ENCODE peak calls at places on chromosomes 5 and 9, in four cellular contexts. One of them, this sample, is unnamed.

GRCh38 chr9:36632892-36633291 is 60.2 kb downstream of the MELK start:
- DNase-seq in GM12878: no peak
- DNase-seq in A549: peak
- DNase-seq in endothelial cell of umbilical vein: peak
- DNase-seq in this sample: peak

GRCh38 chr5:43581398-43581797 is 21.6 kb upstream of the NNT start:
- DNase-seq in endothelial cell of umbilical vein: no peak
- DNase-seq in A549: no peak
- DNase-seq in GM12878: no peak
- DNase-seq in this sample: no peak

GRCh38 chr9:137619240-137620090 is 660 bp downstream of the EHMT1 start:
- DNase-seq in endothelial cell of umbilical vein: peak
- DNase-seq in A549: no peak
- DNase-seq in GM12878: no peak
- DNase-seq in this sample: peak

GRCh38 chr9:72633966-72634365 is 112.6 kb downstream of the TMC1 start:
- DNase-seq in A549: no peak
- DNase-seq in GM12878: no peak
- DNase-seq in endothelial cell of umbilical vein: no peak
- DNase-seq in this sample: peak

GRCh38 chr5:42944989-42945388 is 95.1 kb downstream of the ANXA2R start:
- DNase-seq in GM12878: no peak
- DNase-seq in endothelial cell of umbilical vein: peak
- DNase-seq in A549: peak
- DNase-seq in this sample: peak

GRCh38 chr9:13213337-13213736 is 66.2 kb downstream of the MPDZ start:
- DNase-seq in A549: peak
- DNase-seq in endothelial cell of umbilical vein: peak
- DNase-seq in GM12878: no peak
- DNase-seq in this sample: peak

GRCh38 chr9:2621678-2622360 is at the start of gene VLDLR:
- DNase-seq in endothelial cell of umbilical vein: peak
- DNase-seq in A549: peak
- DNase-seq in GM12878: no peak
- DNase-seq in this sample: peak

GRCh38 chr5:179128041-179128365 is 67.8 kb downstream of the ZNF354C start:
- DNase-seq in A549: no peak
- DNase-seq in endothelial cell of umbilical vein: no peak
- DNase-seq in GM12878: no peak
- DNase-seq in this sample: no peak

GRCh38 chr9:9901624-9902023 is 711.2 kb downstream of the PTPRD start:
- DNase-seq in A549: no peak
- DNase-seq in GM12878: no peak
- DNase-seq in endothelial cell of umbilical vein: no peak
- DNase-seq in this sample: no peak

GRCh38 chr5:57174128-57174849 is 430 bp downstream of the GPBP1 start:
- DNase-seq in endothelial cell of umbilical vein: peak
- DNase-seq in A549: peak
- DNase-seq in GM12878: no peak
- DNase-seq in this sample: peak

GRCh38 chr9:106717686-106718085 is 145.3 kb upstream of the ZNF462 start:
- DNase-seq in GM12878: no peak
- DNase-seq in A549: peak
- DNase-seq in endothelial cell of umbilical vein: peak
- DNase-seq in this sample: no peak

GRCh38 chr5:1038417-1039209 is 30.0 kb downstream of the NKD2 start:
- DNase-seq in endothelial cell of umbilical vein: no peak
- DNase-seq in GM12878: no peak
- DNase-seq in A549: no peak
- DNase-seq in this sample: no peak

GRCh38 chr5:96750110-96750822 is 57.5 kb downstream of the ERAP1 start:
- DNase-seq in GM12878: no peak
- DNase-seq in A549: no peak
- DNase-seq in endothelial cell of umbilical vein: no peak
- DNase-seq in this sample: no peak

GRCh38 chr9:129596541-129597328 is 24.2 kb downstream of the C9orf50 start:
- DNase-seq in A549: peak
- DNase-seq in endothelial cell of umbilical vein: no peak
- DNase-seq in GM12878: no peak
- DNase-seq in this sample: no peak

GRCh38 chr9:131012396-131012917 is 3.5 kb downstream of the LAMC3 start:
- DNase-seq in GM12878: no peak
- DNase-seq in endothelial cell of umbilical vein: no peak
- DNase-seq in A549: no peak
- DNase-seq in this sample: peak

GRCh38 chr9:113274474-113275146 is 762 bp downstream of the CDC26 start:
- DNase-seq in endothelial cell of umbilical vein: peak
- DNase-seq in A549: peak
- DNase-seq in GM12878: peak
- DNase-seq in this sample: peak

GRCh38 chr9:75238311-75238976 is 150.1 kb downstream of the OSTF1 start:
- DNase-seq in endothelial cell of umbilical vein: peak
- DNase-seq in GM12878: peak
- DNase-seq in A549: peak
- DNase-seq in this sample: peak

GRCh38 chr5:82931110-82931509 is 146.1 kb downstream of the TMEM167A start:
- DNase-seq in GM12878: no peak
- DNase-seq in endothelial cell of umbilical vein: no peak
- DNase-seq in A549: peak
- DNase-seq in this sample: no peak

GRCh38 chr9:138053996-138054752 is 176.6 kb downstream of the CACNA1B start:
- DNase-seq in A549: peak
- DNase-seq in GM12878: no peak
- DNase-seq in endothelial cell of umbilical vein: no peak
- DNase-seq in this sample: peak

GRCh38 chr9:135478858-135479468 is 619 bp upstream of the PPP1R26 start:
- DNase-seq in endothelial cell of umbilical vein: peak
- DNase-seq in GM12878: no peak
- DNase-seq in A549: peak
- DNase-seq in this sample: no peak

GRCh38 chr5:179732918-179733763 is 519 bp downstream of the MAML1 start:
- DNase-seq in endothelial cell of umbilical vein: peak
- DNase-seq in A549: peak
- DNase-seq in GM12878: no peak
- DNase-seq in this sample: peak

GRCh38 chr9:76699966-76700365 is 64.3 kb upstream of the PCA3 start:
- DNase-seq in GM12878: no peak
- DNase-seq in A549: no peak
- DNase-seq in endothelial cell of umbilical vein: peak
- DNase-seq in this sample: no peak

GRCh38 chr5:55600536-55601208 is 65.9 kb upstream of the PLPP1 start:
- DNase-seq in GM12878: no peak
- DNase-seq in endothelial cell of umbilical vein: peak
- DNase-seq in A549: peak
- DNase-seq in this sample: peak

GRCh38 chr5:6803981-6804550 is 90.8 kb downstream of the TENT4A start:
- DNase-seq in A549: no peak
- DNase-seq in GM12878: no peak
- DNase-seq in endothelial cell of umbilical vein: no peak
- DNase-seq in this sample: no peak

GRCh38 chr5:107457881-107458280 is 212.9 kb downstream of the EFNA5 start:
- DNase-seq in endothelial cell of umbilical vein: no peak
- DNase-seq in A549: no peak
- DNase-seq in GM12878: no peak
- DNase-seq in this sample: no peak

GRCh38 chr5:168428552-168428951 is 57.7 kb upstream of the RARS1 start:
- DNase-seq in endothelial cell of umbilical vein: no peak
- DNase-seq in A549: no peak
- DNase-seq in GM12878: no peak
- DNase-seq in this sample: no peak

GRCh38 chr5:67268233-67269011 is 71.8 kb upstream of the CD180 start:
- DNase-seq in GM12878: no peak
- DNase-seq in endothelial cell of umbilical vein: peak
- DNase-seq in A549: peak
- DNase-seq in this sample: no peak

GRCh38 chr5:43312076-43312620 is 1.1 kb downstream of the HMGCS1 start:
- DNase-seq in endothelial cell of umbilical vein: no peak
- DNase-seq in A549: no peak
- DNase-seq in GM12878: no peak
- DNase-seq in this sample: no peak

GRCh38 chr9:129312251-129312650 is 134.2 kb upstream of the IER5L start:
- DNase-seq in GM12878: no peak
- DNase-seq in A549: no peak
- DNase-seq in endothelial cell of umbilical vein: no peak
- DNase-seq in this sample: no peak

GRCh38 chr9:114691046-114691955 is 9.3 kb upstream of the TEX48 start:
- DNase-seq in A549: peak
- DNase-seq in endothelial cell of umbilical vein: peak
- DNase-seq in GM12878: peak
- DNase-seq in this sample: peak

GRCh38 chr9:35563791-35564197 is 41.3 kb upstream of the TESK1 start:
- DNase-seq in GM12878: no peak
- DNase-seq in endothelial cell of umbilical vein: peak
- DNase-seq in A549: no peak
- DNase-seq in this sample: no peak

GRCh38 chr9:27292646-27293045 is 4.3 kb downstream of the EQTN start:
- DNase-seq in GM12878: no peak
- DNase-seq in endothelial cell of umbilical vein: no peak
- DNase-seq in A549: no peak
- DNase-seq in this sample: no peak

GRCh38 chr9:108545446-108545845 is 310.3 kb downstream of the ACTL7B start:
- DNase-seq in GM12878: no peak
- DNase-seq in A549: no peak
- DNase-seq in endothelial cell of umbilical vein: no peak
- DNase-seq in this sample: no peak

GRCh38 chr5:6450235-6450860 is 1.7 kb downstream of the UBE2QL1 start:
- DNase-seq in GM12878: no peak
- DNase-seq in endothelial cell of umbilical vein: no peak
- DNase-seq in A549: no peak
- DNase-seq in this sample: no peak

GRCh38 chr5:115262066-115262404 is 642 bp downstream of the PGGT1B start:
- DNase-seq in GM12878: peak
- DNase-seq in A549: peak
- DNase-seq in endothelial cell of umbilical vein: peak
- DNase-seq in this sample: peak

GRCh38 chr5:93831449-93831848 is 90.0 kb upstream of the POU5F2 start:
- DNase-seq in A549: peak
- DNase-seq in endothelial cell of umbilical vein: peak
- DNase-seq in GM12878: no peak
- DNase-seq in this sample: no peak

GRCh38 chr9:5428172-5428571 is 9.6 kb downstream of the PLGRKT start:
- DNase-seq in A549: no peak
- DNase-seq in endothelial cell of umbilical vein: no peak
- DNase-seq in GM12878: no peak
- DNase-seq in this sample: no peak

GRCh38 chr5:160485364-160486010 is 63.8 kb downstream of the PTTG1 start:
- DNase-seq in GM12878: no peak
- DNase-seq in endothelial cell of umbilical vein: no peak
- DNase-seq in A549: no peak
- DNase-seq in this sample: no peak
- TF ChIP-seq MYC in GM12878: no peak
- TF ChIP-seq MYC in endothelial cell of umbilical vein: no peak
- TF ChIP-seq MYC in A549: no peak
- TF ChIP-seq MYC in this sample: no peak

GRCh38 chr5:88193896-88194295 is 74.7 kb downstream of the TMEM161B start:
- DNase-seq in A549: no peak
- DNase-seq in endothelial cell of umbilical vein: no peak
- DNase-seq in GM12878: no peak
- DNase-seq in this sample: peak
- TF ChIP-seq MAX in A549: no peak
- TF ChIP-seq MAX in endothelial cell of umbilical vein: no peak
- TF ChIP-seq MAX in GM12878: no peak
- TF ChIP-seq MAX in this sample: no peak

DNA sequence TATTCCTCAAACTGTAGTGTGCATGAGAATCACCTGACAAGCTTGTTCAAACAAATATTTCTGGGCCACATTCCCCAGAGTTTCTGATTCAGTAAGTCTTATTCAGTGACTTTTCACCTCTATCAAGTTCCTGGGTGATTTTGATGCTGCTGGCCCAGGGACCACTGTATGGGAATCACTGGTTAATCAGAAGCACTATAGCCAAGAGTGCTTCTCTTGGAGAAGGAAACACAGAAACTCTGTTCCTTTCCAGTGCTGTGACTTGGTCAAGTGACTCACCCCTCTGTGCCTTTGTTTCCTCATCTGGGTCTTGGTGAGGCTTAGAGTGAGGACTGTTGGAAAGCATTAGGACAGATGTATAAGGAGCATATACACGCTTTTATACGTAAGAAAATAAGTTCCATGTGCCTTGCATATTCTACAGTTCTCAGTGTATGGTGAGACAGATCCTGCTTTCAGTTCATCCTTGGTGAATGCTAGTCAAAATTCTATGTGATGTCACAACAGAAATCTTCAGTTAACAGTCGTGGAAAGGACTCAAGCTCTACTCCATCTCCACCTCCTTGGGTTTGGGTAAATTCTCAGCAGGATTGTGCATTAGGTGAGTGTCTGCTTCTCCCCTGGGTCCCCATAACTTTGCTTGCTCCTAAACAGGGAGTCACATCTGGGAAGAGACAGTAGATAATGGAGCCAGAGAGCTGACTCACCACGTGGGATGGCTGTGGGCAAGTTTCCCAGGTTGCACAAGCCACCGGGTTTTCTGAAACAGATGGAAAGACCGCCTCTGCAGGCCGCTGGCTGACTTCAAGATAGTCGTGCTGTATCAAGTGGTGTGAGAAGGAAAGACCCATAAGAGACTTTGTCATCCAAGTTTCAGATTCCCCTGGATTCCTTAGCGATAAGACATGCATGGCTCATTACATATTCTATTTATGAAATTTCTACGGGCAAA is 117.0 kb downstream of the NXNL2 start:
- DNase-seq in GM12878: no peak
- DNase-seq in A549: peak
- DNase-seq in endothelial cell of umbilical vein: no peak
- DNase-seq in this sample: peak
- TF ChIP-seq CTCF in GM12878: no peak
- TF ChIP-seq CTCF in A549: no peak
- TF ChIP-seq CTCF in endothelial cell of umbilical vein: no peak
- TF ChIP-seq CTCF in this sample: no peak

DNA sequence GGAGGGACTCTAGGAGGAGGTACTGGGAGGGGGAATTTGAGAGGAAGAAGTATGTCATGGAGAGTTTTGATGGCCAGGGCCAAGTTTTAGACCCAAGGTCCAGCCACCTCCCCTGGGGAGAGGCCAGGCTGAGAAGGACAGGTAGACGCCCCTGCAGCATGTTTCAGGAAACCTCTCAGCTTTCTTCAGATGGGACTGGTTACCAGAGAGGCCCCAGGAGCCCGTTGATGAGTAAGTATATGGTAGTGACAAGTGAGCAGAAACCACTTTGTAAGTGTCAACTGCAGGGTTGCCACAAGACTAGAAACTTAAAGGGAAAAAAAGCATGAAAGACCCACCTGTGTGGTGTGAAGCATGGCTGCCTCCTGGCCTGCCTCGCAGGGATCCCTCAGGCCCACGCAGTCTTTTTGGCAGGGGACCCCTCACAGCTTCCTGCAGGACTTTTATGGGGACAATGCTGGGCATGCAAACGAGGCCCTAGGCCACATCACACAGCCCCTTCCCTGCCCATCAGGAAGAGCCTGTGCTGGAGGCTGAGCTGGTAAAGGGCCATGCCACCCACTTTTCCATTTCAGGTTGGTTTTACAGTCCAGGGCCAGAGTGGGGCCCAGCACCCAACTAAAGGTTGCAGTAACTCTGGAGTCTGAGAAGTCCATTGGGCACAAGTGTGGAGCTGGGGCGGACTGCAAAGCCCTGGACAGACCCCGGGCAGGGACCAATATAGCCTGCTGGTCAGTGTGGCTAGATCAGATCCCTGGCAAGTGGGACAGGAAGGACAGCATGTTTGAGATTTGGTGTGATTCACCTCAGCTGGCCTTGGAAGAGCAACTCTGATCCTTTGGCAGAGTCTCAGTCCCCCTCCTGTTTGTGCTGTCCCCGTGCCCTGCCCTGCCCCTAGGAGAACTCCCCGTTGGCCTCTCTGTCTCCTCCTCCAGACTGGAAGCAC is 255.7 kb downstream of the FSTL4 start:
- DNase-seq in GM12878: no peak
- DNase-seq in A549: no peak
- DNase-seq in endothelial cell of umbilical vein: no peak
- DNase-seq in this sample: no peak
- TF ChIP-seq MYC in GM12878: no peak
- TF ChIP-seq MYC in A549: no peak
- TF ChIP-seq MYC in endothelial cell of umbilical vein: no peak
- TF ChIP-seq MYC in this sample: no peak